ENCODE peak calls at places on chromosomes 3 and 15, in eight cellular contexts. O is AG09309; B is PC-3; U is fibroblast of lung; J is CD4-positive, alpha-beta memory T cell; L is GM06990; W is small intestine; D is AG09319. P is an unnamed sample.
A peak's percentile ranks its signal among the peaks of the same experiment; 100 is the strongest.

GRCh38 chr3:105466072-105466471 is 99.4 kb downstream of the ALCAM start:
- DNase-seq in O (no peak), B (no peak), U (no peak), J (no peak), L (no peak), W (no peak), D (no peak), P (no peak)

GRCh38 chr3:65402597-65402996 is 636.1 kb downstream of the MAGI1 start:
- DNase-seq in O (peak; percentile 78), B (peak; percentile 83), U (peak; percentile 82), J (no peak), L (no peak), W (no peak), D (peak; percentile 62), P (peak; percentile 94)

GRCh38 chr3:26962419-26963355 is 340.1 kb downstream of the LRRC3B start:
- DNase-seq in O (no peak), B (no peak), U (no peak), J (no peak), L (no peak), W (no peak), D (no peak), P (no peak)

GRCh38 chr15:58185439-58185838 is 47.3 kb downstream of the AQP9 start:
- DNase-seq in O (no peak), B (no peak), U (peak; percentile 45), J (no peak), L (no peak), W (no peak), D (no peak), P (no peak)

GRCh38 chr3:151971814-151972579 is 98.6 kb downstream of the SUCNR1 start:
- DNase-seq in O (no peak), B (peak; percentile 56), U (no peak), J (no peak), L (no peak), W (peak; percentile 84), D (no peak), P (no peak)

GRCh38 chr3:157785071-157785826 is 282.0 kb upstream of the VEPH1 start:
- DNase-seq in O (peak; percentile 82), B (peak; percentile 97), U (peak; percentile 83), J (no peak), L (no peak), W (no peak), D (peak; percentile 62), P (peak; percentile 87)

GRCh38 chr3:126963261-126964190 is 19.4 kb upstream of the PLXNA1 start:
- DNase-seq in O (no peak), B (no peak), U (no peak), J (no peak), L (no peak), W (peak; percentile 37), D (no peak), P (no peak)

GRCh38 chr3:34212671-34213070 is 414.2 kb downstream of the PDCD6IP start:
- DNase-seq in O (peak; percentile 8), B (no peak), U (peak; percentile 10), J (no peak), L (no peak), W (peak; percentile 12), D (no peak), P (no peak)

GRCh38 chr3:63875510-63875909 is 11.8 kb downstream of the ATXN7 start:
- DNase-seq in O (no peak), B (no peak), U (no peak), J (no peak), L (no peak), W (no peak), D (no peak), P (no peak)

GRCh38 chr3:120244834-120245225 is 40.2 kb downstream of the GPR156 start:
- DNase-seq in O (no peak), B (no peak), U (no peak), J (no peak), L (no peak), W (no peak), D (no peak), P (no peak)

GRCh38 chr3:117665311-117665710 is 955.7 kb downstream of the TUSC7 start:
- DNase-seq in O (no peak), B (no peak), U (no peak), J (no peak), L (no peak), W (peak; percentile 46), D (no peak), P (no peak)

GRCh38 chr15:48898083-48898482 is 20.1 kb downstream of the EID1 start:
- DNase-seq in O (no peak), B (no peak), U (no peak), J (no peak), L (no peak), W (no peak), D (no peak), P (no peak)

GRCh38 chr15:65869954-65870871 is 922 bp downstream of the RAB11A start:
- DNase-seq in O (no peak), B (peak; percentile 68), U (peak; percentile 28), J (peak; percentile 21), L (peak; percentile 46), W (peak; percentile 79), D (no peak), P (no peak)

GRCh38 chr15:60568883-60569495 is 90.0 kb upstream of the ICE2 start:
- DNase-seq in O (no peak), B (no peak), U (no peak), J (peak; percentile 59), L (no peak), W (peak; percentile 43), D (no peak), P (no peak)

GRCh38 chr3:42786631-42787030 is 13.6 kb upstream of the CCDC13 start:
- DNase-seq in O (no peak), B (no peak), U (no peak), J (no peak), L (no peak), W (no peak), D (no peak), P (no peak)

GRCh38 chr15:97995881-97996603 is 35.5 kb downstream of the ARRDC4 start:
- DNase-seq in O (no peak), B (peak; percentile 45), U (peak; percentile 11), J (no peak), L (no peak), W (peak; percentile 46), D (no peak), P (no peak)

GRCh38 chr3:123283657-123284398 is 82.1 kb downstream of the SEC22A start:
- DNase-seq in O (no peak), B (no peak), U (no peak), J (no peak), L (no peak), W (no peak), D (no peak), P (no peak)

GRCh38 chr3:150365132-150365604 is 42.9 kb upstream of the TSC22D2 start:
- DNase-seq in O (no peak), B (peak; percentile 85), U (peak; percentile 84), J (no peak), L (no peak), W (no peak), D (no peak), P (no peak)

GRCh38 chr3:41164776-41165175 is 34.5 kb upstream of the CTNNB1 start:
- DNase-seq in O (no peak), B (no peak), U (no peak), J (no peak), L (no peak), W (no peak), D (no peak), P (no peak)

GRCh38 chr3:66326340-66326739 is 105.5 kb downstream of the SLC25A26 start:
- DNase-seq in O (no peak), B (no peak), U (no peak), J (no peak), L (no peak), W (no peak), D (no peak), P (no peak)

GRCh38 chr15:60592386-60593339 is 113.7 kb upstream of the ICE2 start:
- DNase-seq in O (no peak), B (peak; percentile 46), U (peak; percentile 60), J (peak; percentile 91), L (peak; percentile 75), W (peak; percentile 83), D (no peak), P (no peak)